ENCODE peak calls at places on chromosomes 11 and 22, in four cellular contexts. H, M, A and W are unnamed samples.

GRCh38 chr11:113806403-113806802 is 26.8 kb downstream of the CLDN25 start:
- DNase-seq in H (no peak), M (peak), A (peak), W (no peak)

GRCh38 chr11:111347723-111348115 is 31.4 kb downstream of the POU2AF1 start:
- DNase-seq in H (no peak), M (no peak), A (no peak), W (no peak)

GRCh38 chr22:47130883-47131610 is 368.6 kb downstream of the TBC1D22A start:
- DNase-seq in H (no peak), M (no peak), A (no peak), W (no peak)

GRCh38 chr11:45272701-45273100 is 13.4 kb downstream of the SYT13 start:
- DNase-seq in H (no peak), M (peak), A (no peak), W (no peak)

GRCh38 chr11:12680246-12680939 is 6.2 kb downstream of the TEAD1 start:
- DNase-seq in H (no peak), M (peak), A (peak), W (no peak)

GRCh38 chr22:22194931-22195264 is 49.7 kb upstream of the VPREB1 start:
- DNase-seq in H (no peak), M (no peak), A (no peak), W (no peak)

GRCh38 chr11:62169935-62170334 is 20.1 kb upstream of the SCGB1D1 start:
- DNase-seq in H (no peak), M (no peak), A (no peak), W (no peak)

GRCh38 chr11:6474806-6475500 is 1.2 kb upstream of the TRIM3 start:
- DNase-seq in H (no peak), M (no peak), A (no peak), W (no peak)

GRCh38 chr11:63567044-63567840 is 4.1 kb upstream of the PLAAT2 start:
- DNase-seq in H (peak), M (peak), A (no peak), W (no peak)

GRCh38 chr11:66892926-66893325 is 36.1 kb downstream of the LRFN4 start:
- DNase-seq in H (no peak), M (no peak), A (no peak), W (no peak)

GRCh38 chr22:40156001-40156516 is 21.7 kb upstream of the TNRC6B start:
- DNase-seq in H (no peak), M (peak), A (no peak), W (no peak)

GRCh38 chr11:118343981-118344521 is at the start of gene CD3G:
- DNase-seq in H (no peak), M (no peak), A (no peak), W (no peak)

GRCh38 chr11:35138058-35138457 is 913 bp upstream of the CD44 start:
- DNase-seq in H (no peak), M (no peak), A (no peak), W (no peak)

GRCh38 chr11:35139883-35140282 is 912 bp downstream of the CD44 start:
- DNase-seq in H (no peak), M (no peak), A (no peak), W (no peak)

GRCh38 chr11:35138606-35138948 is 394 bp upstream of the CD44 start:
- DNase-seq in H (no peak), M (no peak), A (no peak), W (no peak)

GRCh38 chr11:35141034-35141433 is 2.1 kb downstream of the CD44 start:
- DNase-seq in H (no peak), M (no peak), A (no peak), W (no peak)

DNA sequence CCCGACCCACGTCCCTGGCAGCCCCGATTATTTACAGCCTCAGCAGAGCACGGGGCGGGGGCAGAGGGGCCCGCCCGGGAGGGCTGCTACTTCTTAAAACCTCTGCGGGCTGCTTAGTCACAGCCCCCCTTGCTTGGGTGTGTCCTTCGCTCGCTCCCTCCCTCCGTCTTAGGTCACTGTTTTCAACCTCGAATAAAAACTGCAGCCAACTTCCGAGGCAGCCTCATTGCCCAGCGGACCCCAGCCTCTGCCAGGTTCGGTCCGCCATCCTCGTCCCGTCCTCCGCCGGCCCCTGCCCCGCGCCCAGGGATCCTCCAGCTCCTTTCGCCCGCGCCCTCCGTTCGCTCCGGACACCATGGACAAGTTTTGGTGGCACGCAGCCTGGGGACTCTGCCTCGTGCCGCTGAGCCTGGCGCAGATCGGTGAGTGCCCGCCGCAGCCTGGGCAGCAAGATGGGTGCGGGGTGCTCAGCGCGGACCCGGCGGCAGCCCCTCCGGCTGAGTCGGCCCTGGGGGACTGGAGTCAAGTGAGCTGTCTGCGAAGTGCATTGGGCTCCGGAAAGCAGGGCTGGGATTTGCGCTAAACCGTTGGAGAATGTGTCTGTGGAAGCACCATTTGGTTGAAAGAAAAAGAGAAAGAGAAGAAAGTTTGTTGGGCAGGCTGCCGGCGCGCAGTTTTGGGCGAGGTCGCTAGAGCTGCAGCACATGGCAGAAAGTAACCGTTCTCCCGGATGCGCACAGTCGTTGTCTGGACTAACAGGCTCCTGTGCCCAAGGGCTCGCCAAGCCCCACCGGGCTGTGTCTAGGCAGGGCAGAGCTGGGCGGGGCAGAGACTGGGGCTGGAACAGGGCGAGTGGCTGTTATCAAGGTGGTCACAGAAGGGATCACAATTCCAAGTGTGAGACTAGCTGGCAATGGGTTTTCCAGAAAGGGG is at the start of gene CD44:
- DNase-seq in H (peak), M (peak), A (peak), W (peak)
- TF ChIP-seq CTCF in H (no peak), M (no peak), A (no peak), W (no peak)

GRCh38 chr11:17722000-17722643 is 2.8 kb downstream of the MYOD1 start:
- DNase-seq in H (no peak), M (peak), A (peak), W (no peak)
- TF ChIP-seq CTCF in H (no peak), M (no peak), A (peak), W (peak)

GRCh38 chr11:129333873-129334272 is 41.8 kb upstream of the BARX2 start:
- DNase-seq in H (no peak), M (no peak), A (no peak), W (no peak)
- TF ChIP-seq CTCF in H (no peak), M (no peak), A (peak), W (no peak)

GRCh38 chr22:19885841-19886592 is 31.3 kb upstream of the GNB1L start:
- DNase-seq in H (no peak), M (no peak), A (no peak), W (no peak)
- TF ChIP-seq CTCF in H (no peak), M (no peak), A (no peak), W (no peak)

GRCh38 chr11:120106354-120106753 is 31.6 kb downstream of the TRIM29 start:
- DNase-seq in H (no peak), M (no peak), A (no peak), W (no peak)

GRCh38 chr11:120108785-120109168 is 29.1 kb downstream of the TRIM29 start:
- DNase-seq in H (no peak), M (no peak), A (no peak), W (no peak)

GRCh38 chr11:120105576-120105975 is 32.3 kb downstream of the TRIM29 start:
- DNase-seq in H (no peak), M (no peak), A (no peak), W (peak)

GRCh38 chr11:120109531-120109930 is 28.4 kb downstream of the TRIM29 start:
- DNase-seq in H (no peak), M (no peak), A (no peak), W (peak)

DNA sequence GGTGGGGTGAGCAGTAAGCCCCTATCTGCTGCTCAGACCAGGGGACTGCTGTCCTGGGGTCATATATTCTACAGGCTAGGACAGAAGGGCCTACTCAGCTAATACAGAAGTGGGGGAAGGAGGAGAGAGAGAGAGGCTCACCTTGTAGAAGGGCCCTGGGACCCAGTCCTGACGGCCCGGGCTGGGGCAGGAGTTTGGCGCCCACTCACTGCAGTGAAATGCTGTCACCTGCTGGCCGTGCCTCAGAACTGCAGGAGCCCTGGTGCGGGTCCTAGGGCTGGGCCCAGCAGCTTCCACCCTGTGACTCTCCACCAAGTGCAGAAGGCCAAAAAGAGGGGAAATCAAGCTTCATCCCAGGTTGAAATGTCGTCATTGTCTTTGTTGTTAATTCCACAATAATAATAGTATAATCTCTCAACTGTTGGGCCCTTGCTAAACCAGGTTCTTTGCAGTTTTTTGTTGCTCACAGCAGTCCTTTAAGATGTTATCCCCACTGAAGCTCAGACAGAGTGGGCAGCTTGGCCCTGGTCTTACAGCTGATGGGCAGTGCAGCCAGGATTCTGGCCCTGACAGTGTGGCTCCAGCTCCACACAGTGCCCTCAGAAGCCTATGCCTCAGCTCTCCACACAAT is 29.6 kb downstream of the TRIM29 start:
- DNase-seq in H (peak), M (peak), A (peak), W (peak)
- TF ChIP-seq CTCF in H (no peak), M (peak), A (peak), W (peak)

GRCh38 chr11:32870676-32871075 is 21.9 kb upstream of the QSER1 start:
- DNase-seq in H (no peak), M (peak), A (peak), W (no peak)
- TF ChIP-seq CTCF in H (no peak), M (peak), A (peak), W (peak)